ENCODE peak calls at places on chromosomes 4 and X, in seven cellular contexts. Z, J, C, O, S, M and H are unnamed samples.
A peak's percentile ranks its signal among the peaks of the same experiment; 100 is the strongest.

GRCh38 chr4:1414831-1415680 is 8.8 kb upstream of the NKX1-1 start:
- DNase-seq in Z (no peak), J (no peak), C (no peak), O (no peak), S (no peak), M (no peak), H (peak; percentile 77)

GRCh38 chr4:116122131-116122530 is 963.2 kb downstream of the TRAM1L1 start:
- DNase-seq in Z (no peak), J (peak; percentile 2), C (no peak), O (no peak), S (no peak), M (no peak), H (no peak)

GRCh38 chrX:71227370-71228062 is 4.5 kb downstream of the GJB1 start:
- DNase-seq in Z (no peak), J (no peak), C (peak; percentile 10), O (no peak), S (no peak), M (no peak), H (no peak)

GRCh38 chrX:26918633-26919032 is 544.5 kb downstream of the PPP4R3C start:
- DNase-seq in Z (no peak), J (peak; percentile 69), C (peak; percentile 38), O (no peak), S (no peak), M (no peak), H (no peak)

GRCh38 chr4:25903905-25904747 is 9.9 kb upstream of the SMIM20 start:
- DNase-seq in Z (no peak), J (no peak), C (peak; percentile 15), O (no peak), S (no peak), M (no peak), H (no peak)

GRCh38 chrX:19373034-19373891 is 29.5 kb downstream of the PDHA1 start:
- DNase-seq in Z (no peak), J (no peak), C (no peak), O (no peak), S (no peak), M (no peak), H (no peak)

GRCh38 chr4:125389713-125390112 is 75.0 kb downstream of the FAT4 start:
- DNase-seq in Z (peak; percentile 97), J (peak; percentile 89), C (no peak), O (no peak), S (no peak), M (no peak), H (no peak)

GRCh38 chrX:66677430-66677829 is 38.6 kb upstream of the EDA2R start:
- DNase-seq in Z (no peak), J (no peak), C (no peak), O (no peak), S (no peak), M (no peak), H (no peak)

GRCh38 chrX:153625271-153626024 is 21.6 kb upstream of the DUSP9 start:
- DNase-seq in Z (no peak), J (no peak), C (no peak), O (no peak), S (no peak), M (no peak), H (peak; percentile 92)

GRCh38 chr4:21656832-21657231 is 291.7 kb downstream of the KCNIP4 start:
- DNase-seq in Z (no peak), J (peak; percentile 90), C (no peak), O (no peak), S (no peak), M (no peak), H (no peak)

GRCh38 chr4:55347610-55348228 is 1.7 kb downstream of the SRD5A3 start:
- DNase-seq in Z (no peak), J (no peak), C (peak; percentile 36), O (no peak), S (no peak), M (no peak), H (no peak)

GRCh38 chr4:138611721-138612120 is 369.6 kb upstream of the SLC7A11 start:
- DNase-seq in Z (no peak), J (peak; percentile 9), C (no peak), O (no peak), S (no peak), M (no peak), H (no peak)

GRCh38 chrX:41043950-41044349 is 41.3 kb upstream of the USP9X start:
- DNase-seq in Z (no peak), J (peak; percentile 49), C (no peak), O (no peak), S (no peak), M (no peak), H (no peak)

GRCh38 chrX:69107231-69107739 is 58.0 kb downstream of the PJA1 start:
- DNase-seq in Z (no peak), J (peak; percentile 14), C (no peak), O (no peak), S (no peak), M (no peak), H (no peak)

GRCh38 chr4:189500970-189501369 is 439.7 kb upstream of the FRG1 start:
- DNase-seq in Z (no peak), J (no peak), C (no peak), O (no peak), S (no peak), M (no peak), H (no peak)

GRCh38 chrX:151987108-151987507 is 12.6 kb upstream of the GABRE start:
- DNase-seq in Z (no peak), J (no peak), C (no peak), O (no peak), S (no peak), M (no peak), H (no peak)

GRCh38 chr4:163600731-163601130 is 106.2 kb downstream of the TMA16 start:
- DNase-seq in Z (no peak), J (no peak), C (peak; percentile 59), O (no peak), S (no peak), M (no peak), H (no peak)

GRCh38 chr4:73872331-73873108 is 3.3 kb downstream of the CXCL1 start:
- DNase-seq in Z (no peak), J (peak; percentile 79), C (no peak), O (no peak), S (no peak), M (no peak), H (no peak)

GRCh38 chr4:13875160-13875559 is 247.6 kb upstream of the BOD1L1 start:
- DNase-seq in Z (no peak), J (no peak), C (no peak), O (no peak), S (no peak), M (no peak), H (no peak)

GRCh38 chr4:98603683-98604573 is 54.5 kb downstream of the TSPAN5 start:
- DNase-seq in Z (peak; percentile 23), J (peak; percentile 75), C (no peak), O (no peak), S (no peak), M (no peak), H (no peak)

GRCh38 chr4:168960716-168961115 is 49.3 kb downstream of the CBR4 start:
- DNase-seq in Z (no peak), J (no peak), C (no peak), O (no peak), S (no peak), M (no peak), H (no peak)

GRCh38 chr4:2352171-2352570 is 66.3 kb downstream of the ZFYVE28 start:
- DNase-seq in Z (no peak), J (no peak), C (no peak), O (no peak), S (no peak), M (peak; percentile 7), H (peak; percentile 71)

GRCh38 chr4:101191302-101192098 is 155.8 kb downstream of the PPP3CA start:
- DNase-seq in Z (peak; percentile 77), J (peak; percentile 81), C (no peak), O (no peak), S (no peak), M (peak; percentile 70), H (no peak)

GRCh38 chr4:176538217-176538925 is 218.6 kb downstream of the SPCS3 start:
- DNase-seq in Z (peak; percentile 82), J (peak; percentile 87), C (no peak), O (no peak), S (no peak), M (no peak), H (no peak)